ENCODE peak calls at places on chromosome 19, in four cellular contexts. Y, D, R and Z are unnamed samples.
A peak's percentile ranks its signal among the peaks of the same experiment; 100 is the strongest.

GRCh38 chr19:40400521-40400920 is 10.5 kb upstream of the HIPK4 start:
- DNase-seq in D (no peak), Y (no peak), R (no peak), Z (no peak)

GRCh38 chr19:15812059-15812722 is 3.3 kb downstream of the OR10H1 start:
- DNase-seq in R (no peak), D (no peak), Y (peak; percentile 5), Z (no peak)

GRCh38 chr19:54041969-54042606 is 21.6 kb downstream of the VSTM1 start:
- DNase-seq in R (no peak), D (no peak), Y (no peak), Z (no peak)

GRCh38 chr19:55145241-55145640 is 3.8 kb downstream of the TNNT1 start:
- DNase-seq in R (no peak), D (no peak), Y (peak; percentile 51), Z (no peak)

GRCh38 chr19:12792048-12792852 is 964 bp downstream of the JUNB start:
- DNase-seq in D (peak; percentile 43), Y (peak; percentile 68), R (peak; percentile 84), Z (peak; percentile 51)

GRCh38 chr19:49858591-49858985 is 7.6 kb downstream of the PTOV1 start:
- DNase-seq in Y (no peak), D (no peak), R (no peak), Z (no peak)

GRCh38 chr19:41328157-41328817 is 18.3 kb downstream of the CCDC97 start:
- DNase-seq in R (no peak), D (peak; percentile 54), Y (no peak), Z (no peak)

GRCh38 chr19:33749016-33749415 is 47.7 kb upstream of the KCTD15 start:
- DNase-seq in R (no peak), Y (no peak), D (no peak), Z (no peak)

GRCh38 chr19:21022996-21023395 is 2.5 kb downstream of the ZNF430 start:
- DNase-seq in Y (no peak), D (no peak), R (no peak), Z (no peak)

GRCh38 chr19:611506-611869 is 21.8 kb downstream of the HCN2 start:
- DNase-seq in R (no peak), Y (no peak), D (no peak), Z (no peak)

GRCh38 chr19:49712397-49712859 is 21.5 kb downstream of the CPT1C start:
- DNase-seq in D (no peak), R (no peak), Y (no peak), Z (no peak)

GRCh38 chr19:35144600-35145436 is 1.8 kb downstream of the FXYD7 start:
- DNase-seq in R (no peak), D (no peak), Y (no peak), Z (no peak)

GRCh38 chr19:43524922-43525835 is 1.8 kb downstream of the ETHE1 start:
- DNase-seq in D (peak; percentile 51), Y (peak; percentile 84), R (peak; percentile 72), Z (no peak)

GRCh38 chr19:5298502-5298901 is 42.1 kb downstream of the PTPRS start:
- DNase-seq in D (no peak), Y (no peak), R (no peak), Z (no peak)

GRCh38 chr19:41232686-41233085 is 13.7 kb downstream of the AXL start:
- DNase-seq in Y (no peak), D (no peak), R (no peak), Z (no peak)

GRCh38 chr19:32363632-32364031 is 18.2 kb downstream of the ZNF507 start:
- DNase-seq in R (no peak), D (no peak), Y (no peak), Z (no peak)

GRCh38 chr19:55398200-55398947 is 9.2 kb downstream of the UBE2S start:
- DNase-seq in R (no peak), Y (no peak), D (no peak), Z (no peak)

GRCh38 chr19:39342647-39343305 is 555 bp downstream of the SAMD4B start:
- DNase-seq in Y (no peak), D (no peak), R (peak; percentile 59), Z (no peak)

GRCh38 chr19:44648536-44649370 is 5.0 kb downstream of the PVR start:
- DNase-seq in Y (no peak), R (peak; percentile 46), D (peak; percentile 46), Z (no peak)

GRCh38 chr19:33486407-33486806 is 35.2 kb downstream of the PEPD start:
- DNase-seq in R (no peak), Y (no peak), D (no peak), Z (no peak)

GRCh38 chr19:1088419-1089066 is 6.6 kb downstream of the POLR2E start:
- DNase-seq in D (no peak), R (peak; percentile 78), Y (no peak), Z (no peak)

GRCh38 chr19:37954421-37954874 is 47.4 kb downstream of the SIPA1L3 start:
- DNase-seq in D (no peak), Y (no peak), R (no peak), Z (no peak)

GRCh38 chr19:6071103-6071485 is 39.2 kb downstream of the RFX2 start:
- DNase-seq in D (no peak), Y (no peak), R (no peak), Z (no peak)

GRCh38 chr19:7965921-7966665 is 22.6 kb upstream of the TIMM44 start:
- DNase-seq in D (no peak), R (no peak), Y (no peak), Z (no peak)